ENCODE peak calls at places on chromosomes 6 and 20, in five cellular contexts. D is CD4-positive, alpha-beta memory T cell; B is trophoblast cell; C is neural progenitor cell; A is MM.1S. O is an unnamed sample. For H3K9me3, the result is how much of the 10 kb centered on the place peaks cover.

GRCh38 chr20:51059862-51060261 is 37.0 kb upstream of the KCNG1 start:
- DNase-seq in D (no peak), B (no peak), C (no peak), A (no peak), O (no peak)

GRCh38 chr20:62918830-62919229 is 7.5 kb downstream of the DIDO1 start:
- DNase-seq in C (no peak), B (no peak), D (peak), A (no peak), O (no peak)

GRCh38 chr20:43963872-43964791 is 49.5 kb downstream of the TOX2 start:
- DNase-seq in A (peak), B (no peak), D (peak), C (no peak), O (no peak)

GRCh38 chr20:51136326-51136725 is 113.4 kb upstream of the KCNG1 start:
- DNase-seq in B (no peak), A (no peak), C (no peak), D (no peak), O (no peak)

GRCh38 chr6:141610741-141611140 is 522.0 kb upstream of the GJE1 start:
- DNase-seq in B (peak), A (no peak), D (no peak), C (peak), O (no peak)

GRCh38 chr6:7268362-7269310 is 44.4 kb downstream of the SSR1 start:
- DNase-seq in D (no peak), A (no peak), B (no peak), C (no peak), O (no peak)

GRCh38 chr6:88008411-88008810 is 39.2 kb upstream of the SPACA1 start:
- DNase-seq in A (no peak), D (no peak), C (no peak), B (no peak), O (no peak)

GRCh38 chr20:50491168-50491567 is 19.0 kb upstream of the PTPN1 start:
- DNase-seq in A (no peak), C (no peak), D (no peak), B (no peak), O (no peak)

GRCh38 chr6:13539572-13539971 is 34.8 kb upstream of the SIRT5 start:
- DNase-seq in D (no peak), B (no peak), C (no peak), A (no peak), O (no peak)

GRCh38 chr20:50093240-50093639 is 19.7 kb downstream of the UBE2V1 start:
- DNase-seq in D (no peak), C (no peak), B (no peak), A (no peak), O (no peak)

GRCh38 chr6:1461207-1461606 is 71.8 kb downstream of the FOXF2 start:
- DNase-seq in A (no peak), D (no peak), C (no peak), B (no peak), O (no peak)

GRCh38 chr6:132964101-132964867 is 149.9 kb downstream of the RPS12 start:
- DNase-seq in C (no peak), D (no peak), A (peak), B (no peak), O (no peak)

GRCh38 chr6:157121897-157122296 is 201.4 kb downstream of the TMEM242 start:
- DNase-seq in B (no peak), A (no peak), D (no peak), C (no peak), O (no peak)

GRCh38 chr6:56766806-56767178 is 124.1 kb upstream of the DST start:
- DNase-seq in C (no peak), D (no peak), A (peak), B (no peak), O (no peak)

GRCh38 chr6:17224056-17224455 is 57.1 kb upstream of the RBM24 start:
- DNase-seq in D (no peak), A (no peak), C (no peak), B (no peak), O (no peak)

GRCh38 chr20:50578061-50578777 is 68.0 kb downstream of the PTPN1 start:
- DNase-seq in B (no peak), A (no peak), C (no peak), D (no peak), O (no peak)

GRCh38 chr20:5510446-5510845 is 193.7 kb upstream of the PROKR2 start:
- DNase-seq in A (no peak), D (no peak), B (no peak), C (peak), O (no peak)

GRCh38 chr6:53179961-53180651 is 31.5 kb upstream of the GCM1 start:
- DNase-seq in A (no peak), D (peak), C (no peak), B (no peak), O (no peak)

GRCh38 chr6:155352130-155352420 is 37.8 kb upstream of the TFB1M start:
- DNase-seq in D (no peak), A (no peak), C (no peak), B (no peak), O (no peak)

GRCh38 chr6:155351273-155352129 is 37.2 kb upstream of the TFB1M start:
- DNase-seq in D (no peak), B (no peak), C (no peak), A (peak), O (no peak)

GRCh38 chr6:155349956-155350355 is 35.7 kb upstream of the TFB1M start:
- DNase-seq in C (no peak), B (no peak), A (no peak), D (no peak), O (no peak)

GRCh38 chr6:155354167-155354566 is 39.9 kb upstream of the TFB1M start:
- DNase-seq in D (no peak), A (no peak), C (no peak), B (no peak), O (no peak)

GRCh38 chr6:155352812-155353211 is 38.5 kb upstream of the TFB1M start:
- DNase-seq in B (no peak), D (no peak), A (no peak), C (no peak), O (no peak)
- H3K9me3 ChIP-seq in B (under half), D (under half), A (under half), C (under half), O (under half)

GRCh38 chr6:90432408-90432775 is 135.7 kb upstream of the BACH2 start:
- DNase-seq in B (peak), A (no peak), C (no peak), D (no peak), O (no peak)
- H3K9me3 ChIP-seq in B (under half), A (under half), C (under half), D (under half), O (under half)

GRCh38 chr20:31472395-31473330 is 2.3 kb downstream of the DEFB124 start:
- DNase-seq in C (no peak), B (no peak), A (no peak), D (no peak), O (no peak)

GRCh38 chr20:31475472-31476312 is 604 bp downstream of the REM1 start:
- DNase-seq in D (no peak), A (no peak), B (no peak), C (no peak), O (no peak)

GRCh38 chr20:31475032-31475431 is at the start of the genes DEFB124 and REM1:
- DNase-seq in D (no peak), B (no peak), C (peak), A (peak), O (no peak)

GRCh38 chr20:31473331-31474096 is 1.4 kb downstream of the DEFB124 start:
- DNase-seq in A (no peak), C (no peak), D (no peak), B (peak), O (no peak)

GRCh38 chr20:31474097-31474436 is 860 bp downstream of the DEFB124 start:
- DNase-seq in C (no peak), B (no peak), A (peak), D (no peak), O (no peak)
- H3K9me3 ChIP-seq in C (under half), B (under half), A (under half), D (under half), O (under half)

GRCh38 chr20:25509084-25509483 is 76.2 kb downstream of the NINL start:
- DNase-seq in C (no peak), A (no peak), B (no peak), D (no peak), O (no peak)
- H3K9me3 ChIP-seq in C (under half), A (under half), B (under half), D (under half), O (under half)

GRCh38 chr20:55888655-55889054 is 116.7 kb downstream of the CBLN4 start:
- DNase-seq in D (no peak), A (no peak), C (no peak), B (no peak), O (no peak)
- H3K9me3 ChIP-seq in D (under half), A (under half), C (under half), B (under half), O (under half)